ENCODE peak calls at places on chromosomes 1 and 21, in four cellular contexts. One of them, this sample, is unnamed.

GRCh38 chr1:31507676-31508530 is 68.4 kb upstream of the TINAGL1 start:
- DNase-seq in K562: no peak
- DNase-seq in HCT116: no peak
- DNase-seq in HepG2: peak
- DNase-seq in this sample: no peak

GRCh38 chr1:82423174-82423815 is 622.6 kb downstream of the ADGRL2 start:
- DNase-seq in HepG2: no peak
- DNase-seq in HCT116: no peak
- DNase-seq in K562: no peak
- DNase-seq in this sample: no peak

GRCh38 chr1:64041366-64042131 is 161.9 kb upstream of the UBE2U start:
- DNase-seq in K562: no peak
- DNase-seq in HepG2: no peak
- DNase-seq in HCT116: no peak
- DNase-seq in this sample: no peak

GRCh38 chr1:78240755-78241154 is 195.0 kb downstream of the GIPC2 start:
- DNase-seq in K562: no peak
- DNase-seq in HCT116: no peak
- DNase-seq in HepG2: no peak
- DNase-seq in this sample: no peak

GRCh38 chr1:66256629-66257575 is 277.1 kb upstream of the SGIP1 start:
- DNase-seq in HCT116: no peak
- DNase-seq in K562: no peak
- DNase-seq in HepG2: no peak
- DNase-seq in this sample: no peak

GRCh38 chr1:243507001-243507671 is 251.3 kb downstream of the SDCCAG8 start:
- DNase-seq in HepG2: no peak
- DNase-seq in HCT116: no peak
- DNase-seq in K562: no peak
- DNase-seq in this sample: no peak

GRCh38 chr1:39926343-39926769 is 24.6 kb upstream of the MYCL start:
- DNase-seq in K562: no peak
- DNase-seq in HCT116: no peak
- DNase-seq in HepG2: peak
- DNase-seq in this sample: no peak

GRCh38 chr1:24570265-24571125 is 14.6 kb downstream of the NCMAP start:
- DNase-seq in HCT116: no peak
- DNase-seq in HepG2: no peak
- DNase-seq in K562: no peak
- DNase-seq in this sample: no peak

GRCh38 chr1:47650606-47651005 is 212.8 kb downstream of the FOXD2 start:
- DNase-seq in K562: no peak
- DNase-seq in HCT116: no peak
- DNase-seq in HepG2: no peak
- DNase-seq in this sample: no peak

GRCh38 chr21:16195476-16195875 is 465.7 kb downstream of the USP25 start:
- DNase-seq in K562: no peak
- DNase-seq in HepG2: no peak
- DNase-seq in HCT116: no peak
- DNase-seq in this sample: no peak

GRCh38 chr1:165877940-165878556 is 50.6 kb downstream of the UCK2 start:
- DNase-seq in HCT116: no peak
- DNase-seq in HepG2: no peak
- DNase-seq in K562: no peak
- DNase-seq in this sample: no peak

GRCh38 chr1:109739738-109740614 is 862 bp downstream of the GSTM3 start:
- DNase-seq in HepG2: peak
- DNase-seq in HCT116: no peak
- DNase-seq in K562: peak
- DNase-seq in this sample: no peak

GRCh38 chr1:109513110-109513702 is 3.7 kb upstream of the AMIGO1 start:
- DNase-seq in HCT116: no peak
- DNase-seq in HepG2: no peak
- DNase-seq in K562: no peak
- DNase-seq in this sample: no peak

GRCh38 chr1:204363335-204364114 is 3.8 kb upstream of the PLEKHA6 start:
- DNase-seq in HepG2: peak
- DNase-seq in HCT116: peak
- DNase-seq in K562: peak
- DNase-seq in this sample: peak

GRCh38 chr1:192783793-192784192 is 25.0 kb upstream of the RGS2 start:
- DNase-seq in K562: no peak
- DNase-seq in HepG2: no peak
- DNase-seq in HCT116: no peak
- DNase-seq in this sample: no peak

GRCh38 chr1:229101475-229101874 is 169.4 kb upstream of the RAB4A start:
- DNase-seq in K562: no peak
- DNase-seq in HepG2: no peak
- DNase-seq in HCT116: no peak
- DNase-seq in this sample: no peak

GRCh38 chr1:152458384-152459185 is 44.5 kb upstream of the CRNN start:
- DNase-seq in K562: peak
- DNase-seq in HepG2: peak
- DNase-seq in HCT116: peak
- DNase-seq in this sample: peak

DNA sequence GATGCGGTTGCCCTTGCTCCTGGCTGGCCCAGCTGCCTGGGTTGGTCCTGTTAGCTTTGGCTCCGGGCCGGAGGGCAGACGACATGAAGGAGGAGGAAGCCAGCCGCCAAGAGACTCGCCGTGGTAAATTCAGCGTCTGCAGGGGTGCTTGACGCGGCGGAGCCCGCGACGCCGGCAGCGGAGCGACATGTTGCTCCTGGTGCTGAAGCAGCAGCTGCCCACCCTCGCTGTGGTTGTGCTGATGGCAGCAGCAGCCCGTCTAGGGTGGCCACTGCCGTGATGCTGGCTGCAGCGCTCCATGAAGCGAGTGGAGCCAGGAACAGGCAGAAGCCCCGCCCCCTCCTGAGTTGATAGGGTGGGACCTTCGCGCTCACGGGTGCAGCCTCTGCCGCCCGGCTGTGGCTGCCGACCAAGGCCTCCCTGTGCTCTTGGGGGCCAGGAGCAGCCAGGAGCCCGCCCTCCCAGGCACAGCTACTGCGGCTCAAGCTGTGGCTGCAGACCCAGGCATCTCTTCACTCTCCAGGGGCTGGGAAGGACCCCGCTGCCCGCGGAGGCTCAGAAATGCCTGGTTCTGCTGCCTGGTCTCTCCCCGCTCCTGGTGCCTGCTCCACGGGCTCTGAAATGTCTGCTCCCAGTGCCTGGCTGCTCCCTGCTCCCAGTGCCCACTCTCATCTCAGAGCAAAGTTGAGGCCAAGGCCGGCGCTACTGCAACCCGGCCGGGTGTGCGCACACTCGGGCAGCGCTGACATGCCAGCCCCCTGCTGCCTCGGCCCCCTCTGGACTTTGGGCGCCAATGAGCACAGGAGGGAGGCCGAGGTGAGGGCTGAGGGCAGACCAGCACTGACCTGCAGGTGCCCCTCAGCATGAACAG is 4.4 kb upstream of the ZNF692 start:
- DNase-seq in HepG2: peak
- DNase-seq in K562: peak
- DNase-seq in HCT116: no peak
- DNase-seq in this sample: no peak
- TF ChIP-seq TCF7L2 in HepG2: no peak
- TF ChIP-seq TCF7L2 in K562: no peak
- TF ChIP-seq TCF7L2 in HCT116: no peak
- TF ChIP-seq TCF7L2 in this sample: no peak

DNA sequence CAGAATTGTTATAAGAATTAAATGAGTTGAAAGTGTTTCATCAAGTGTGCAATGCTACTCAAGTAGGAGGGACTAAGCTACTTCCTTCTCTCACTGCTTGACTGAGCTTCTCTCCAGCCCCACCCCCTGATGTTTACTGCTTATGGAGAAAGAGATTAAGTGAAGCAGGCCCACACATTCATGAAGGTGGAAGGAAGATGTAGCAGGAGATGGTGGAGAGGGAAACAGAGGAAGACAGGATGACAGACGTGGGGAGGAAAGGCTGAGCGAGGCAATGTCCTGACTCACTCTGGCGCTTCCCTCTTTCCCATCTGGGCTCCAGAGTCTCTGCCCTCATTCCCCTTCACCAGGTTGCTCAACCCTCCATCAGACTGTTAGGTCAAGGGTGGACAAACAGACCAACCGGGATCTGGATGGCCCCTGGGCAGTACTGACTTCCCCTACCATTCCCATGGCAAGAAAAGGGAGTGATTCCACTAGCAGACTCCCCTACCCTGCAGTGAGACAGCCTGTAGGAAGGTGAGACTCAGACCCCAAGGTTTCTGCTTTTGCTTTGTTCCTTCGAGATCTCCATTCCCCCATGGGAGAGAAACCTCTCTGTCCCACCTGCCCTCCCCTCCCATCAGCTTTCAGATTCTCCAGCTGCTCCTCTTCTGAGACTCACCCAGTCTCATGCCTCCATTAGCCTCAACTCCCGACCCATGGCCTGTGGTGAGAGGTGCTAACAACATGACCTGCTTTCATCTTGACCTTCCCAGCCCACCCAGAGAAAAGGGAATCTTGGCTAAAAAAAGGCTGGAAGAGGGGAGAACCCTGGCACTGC is 3.1 kb upstream of the ARHGEF2 start:
- DNase-seq in K562: peak
- DNase-seq in HepG2: peak
- DNase-seq in HCT116: no peak
- DNase-seq in this sample: no peak
- TF ChIP-seq SIN3A in K562: peak
- TF ChIP-seq SIN3A in HepG2: no peak
- TF ChIP-seq SIN3A in HCT116: no peak
- TF ChIP-seq SIN3A in this sample: no peak

GRCh38 chr1:200345516-200345915 is 64.3 kb downstream of the ZNF281 start:
- DNase-seq in HCT116: no peak
- DNase-seq in K562: no peak
- DNase-seq in HepG2: no peak
- DNase-seq in this sample: no peak

GRCh38 chr1:200337831-200338230 is 72.0 kb downstream of the ZNF281 start:
- DNase-seq in K562: no peak
- DNase-seq in HepG2: no peak
- DNase-seq in HCT116: no peak
- DNase-seq in this sample: no peak

GRCh38 chr1:200346744-200347143 is 63.1 kb downstream of the ZNF281 start:
- DNase-seq in HepG2: no peak
- DNase-seq in HCT116: no peak
- DNase-seq in K562: no peak
- DNase-seq in this sample: no peak

GRCh38 chr1:200343874-200344273 is 66.0 kb downstream of the ZNF281 start:
- DNase-seq in HepG2: no peak
- DNase-seq in K562: no peak
- DNase-seq in HCT116: no peak
- DNase-seq in this sample: no peak

GRCh38 chr1:200342511-200343400 is 67.1 kb downstream of the ZNF281 start:
- DNase-seq in HCT116: no peak
- DNase-seq in K562: no peak
- DNase-seq in HepG2: no peak
- DNase-seq in this sample: no peak
- TF ChIP-seq TCF7L2 in HCT116: no peak
- TF ChIP-seq TCF7L2 in K562: no peak
- TF ChIP-seq TCF7L2 in HepG2: no peak
- TF ChIP-seq TCF7L2 in this sample: no peak

DNA sequence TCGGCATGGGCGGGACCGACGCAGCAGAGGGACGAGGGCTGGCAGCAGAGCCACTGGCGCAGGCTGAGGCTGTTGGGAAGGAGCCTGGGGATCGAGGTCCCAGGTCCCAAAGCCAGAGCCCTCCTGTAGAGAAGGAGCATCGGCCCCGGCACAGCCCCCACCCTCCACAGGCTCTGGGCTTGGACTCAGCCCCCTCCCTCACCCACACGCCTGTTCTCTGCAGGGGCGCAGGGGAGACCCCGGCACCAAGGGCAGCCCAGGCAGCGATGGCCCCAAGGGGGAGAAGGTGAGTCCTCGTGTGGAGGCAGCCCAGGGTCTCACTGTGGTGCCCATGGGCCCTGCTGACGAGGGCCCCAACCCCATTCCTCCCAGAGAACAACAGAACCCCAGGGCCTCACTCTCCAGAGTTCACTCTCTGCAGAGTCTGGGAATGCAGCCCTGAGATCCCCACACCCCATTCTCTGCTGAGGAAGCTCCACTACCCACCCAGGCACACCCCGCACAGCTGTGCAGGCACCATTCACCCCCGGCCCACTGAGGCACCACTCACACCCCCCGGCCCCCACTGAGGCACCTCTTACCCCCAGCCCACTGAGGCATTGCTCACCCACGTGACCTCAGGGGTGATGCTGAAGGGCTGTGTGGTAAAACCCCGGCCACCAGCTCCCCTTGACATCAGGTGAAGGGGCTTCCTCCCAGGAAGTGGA is 21.8 kb downstream of the COL6A2 start:
- DNase-seq in HCT116: no peak
- DNase-seq in HepG2: no peak
- DNase-seq in K562: no peak
- DNase-seq in this sample: no peak
- TF ChIP-seq SIN3A in HCT116: no peak
- TF ChIP-seq SIN3A in HepG2: no peak
- TF ChIP-seq SIN3A in K562: no peak
- TF ChIP-seq SIN3A in this sample: no peak

DNA sequence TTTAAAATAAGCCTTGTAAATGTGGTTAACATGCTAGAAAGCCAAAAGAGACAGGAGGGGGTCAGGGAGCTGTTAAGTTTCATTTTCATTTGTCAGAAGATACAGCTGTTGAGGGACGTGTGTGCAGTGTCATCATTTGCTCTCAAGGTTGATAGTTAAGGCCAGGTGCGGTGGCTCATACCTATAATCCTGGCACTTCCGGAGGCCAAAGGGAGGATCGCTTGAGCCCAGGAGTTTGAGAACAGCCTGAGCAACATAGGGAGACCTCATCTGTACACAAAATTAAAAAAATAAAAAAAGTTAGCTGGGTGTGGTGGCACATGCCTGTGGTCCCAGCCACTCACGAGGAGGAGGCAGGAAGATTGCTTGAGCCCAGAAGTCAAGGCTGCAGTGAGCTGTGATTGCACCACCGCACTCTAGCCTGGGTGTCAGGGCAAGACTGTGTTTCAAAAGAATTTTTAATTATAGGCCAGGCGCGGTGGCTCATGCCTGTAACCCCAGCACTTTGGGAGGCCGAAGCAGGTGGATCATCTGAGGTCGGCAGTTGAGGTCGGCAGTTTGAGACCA is 22.7 kb downstream of the ZBTB8OS start:
- DNase-seq in K562: no peak
- DNase-seq in HepG2: no peak
- DNase-seq in HCT116: no peak
- DNase-seq in this sample: no peak
- TF ChIP-seq TCF7L2 in K562: no peak
- TF ChIP-seq TCF7L2 in HepG2: no peak
- TF ChIP-seq TCF7L2 in HCT116: no peak
- TF ChIP-seq TCF7L2 in this sample: no peak

This sample was measured in Panc1.